ENCODE peak calls at places on chromosomes 12 and 14, in nine cellular contexts. R is stimulated activated CD4-positive, alpha-beta T cell treated with anti-CD3 and anti-CD28 coated beads, TNF-alpha, amount 100 ng/mL, for 4 hours; Z is NCI-H1436 treated with DMSO at 0.1 percent for 48 hours; S is ACHN; N is tibial artery; L is HS-5; P is lung microvascular endothelial cell; F is CD8-positive, alpha-beta T cell; G is PC-3. C is an unnamed sample.

GRCh38 chr12:56159482-56160105 is 1.4 kb downstream of the MYL6 start:
- DNase-seq in R (no peak), Z (no peak), S (no peak), N (no peak), L (no peak), P (no peak), F (no peak), G (no peak), C (no peak)

GRCh38 chr14:105908481-105908911 is 382.1 kb downstream of the TMEM121 start:
- DNase-seq in R (no peak), Z (no peak), S (no peak), N (no peak), L (no peak), P (no peak), F (no peak), G (no peak), C (no peak)

GRCh38 chr12:45728625-45729232 is 777 bp upstream of the ARID2 start:
- DNase-seq in R (peak; percentile 96), Z (peak; percentile 66), S (peak; percentile 98), N (peak; percentile 95), L (peak; percentile 77), P (peak; percentile 99), F (peak; percentile 93), G (peak; percentile 93), C (peak; percentile 60)

GRCh38 chr14:91219505-91220389 is 24.8 kb downstream of the GPR68 start:
- DNase-seq in R (no peak), Z (no peak), S (no peak), N (no peak), L (no peak), P (no peak), F (no peak), G (no peak), C (no peak)

GRCh38 chr12:120062976-120063579 is 53.5 kb downstream of the RAB35 start:
- DNase-seq in R (no peak), Z (no peak), S (no peak), N (no peak), L (no peak), P (no peak), F (no peak), G (no peak), C (no peak)

GRCh38 chr12:24246921-24247320 is 297.5 kb upstream of the SOX5 start:
- DNase-seq in R (no peak), Z (no peak), S (no peak), N (no peak), L (no peak), P (no peak), F (no peak), G (no peak), C (no peak)

GRCh38 chr12:50102648-50103309 is 1.0 kb upstream of the GPD1 start:
- DNase-seq in R (no peak), Z (no peak), S (no peak), N (no peak), L (no peak), P (no peak), F (no peak), G (no peak), C (no peak)

GRCh38 chr14:71658261-71658860 is 273.9 kb upstream of the RGS6 start:
- DNase-seq in R (no peak), Z (no peak), S (no peak), N (no peak), L (no peak), P (no peak), F (no peak), G (no peak), C (no peak)

GRCh38 chr12:51240971-51241370 is 2.3 kb downstream of the DAZAP2 start:
- DNase-seq in R (no peak), Z (no peak), S (peak; percentile 56), N (no peak), L (peak; percentile 49), P (peak; percentile 9), F (no peak), G (peak; percentile 12), C (no peak)

GRCh38 chr12:108730337-108731104 is 797 bp downstream of the CORO1C start:
- DNase-seq in R (peak; percentile 2), Z (no peak), S (peak; percentile 93), N (peak; percentile 75), L (no peak), P (peak; percentile 85), F (peak; percentile 3), G (peak; percentile 88), C (no peak)

GRCh38 chr12:44889162-44889561 is 13.0 kb upstream of the NELL2 start:
- DNase-seq in R (no peak), Z (no peak), S (no peak), N (no peak), L (no peak), P (no peak), F (no peak), G (no peak), C (no peak)

GRCh38 chr12:86261142-86261541 is 5.0 kb upstream of the MGAT4C start:
- DNase-seq in R (no peak), Z (no peak), S (no peak), N (no peak), L (no peak), P (no peak), F (no peak), G (peak; percentile 24), C (no peak)

GRCh38 chr14:100072783-100073346 is 7.6 kb downstream of the EVL start:
- DNase-seq in R (peak; percentile 44), Z (no peak), S (no peak), N (no peak), L (no peak), P (no peak), F (no peak), G (peak; percentile 62), C (no peak)

GRCh38 chr12:62396750-62397149 is 69.9 kb upstream of the MON2 start:
- DNase-seq in R (no peak), Z (no peak), S (no peak), N (no peak), L (no peak), P (peak; percentile 28), F (no peak), G (no peak), C (no peak)

GRCh38 chr14:103859416-103860202 is 12.2 kb upstream of the PPP1R13B start:
- DNase-seq in R (no peak), Z (no peak), S (no peak), N (no peak), L (no peak), P (peak; percentile 30), F (no peak), G (no peak), C (no peak)

GRCh38 chr12:44347145-44347544 is 511.3 kb downstream of the TMEM117 start:
- DNase-seq in R (no peak), Z (no peak), S (no peak), N (no peak), L (no peak), P (no peak), F (no peak), G (no peak), C (no peak)

GRCh38 chr14:30808576-30808975 is 65.8 kb upstream of the COCH start:
- DNase-seq in R (no peak), Z (no peak), S (no peak), N (no peak), L (no peak), P (no peak), F (no peak), G (peak; percentile 12), C (no peak)

GRCh38 chr14:90490727-90491050 is 93.9 kb downstream of the CALM1 start:
- DNase-seq in R (no peak), Z (no peak), S (no peak), N (no peak), L (no peak), P (no peak), F (no peak), G (no peak), C (no peak)

GRCh38 chr12:12749433-12749832 is 32.3 kb downstream of the CDKN1B start:
- DNase-seq in R (no peak), Z (no peak), S (no peak), N (no peak), L (no peak), P (no peak), F (no peak), G (no peak), C (no peak)

GRCh38 chr12:131872154-131873046 is 22.0 kb upstream of the ULK1 start:
- DNase-seq in R (no peak), Z (no peak), S (no peak), N (no peak), L (peak; percentile 69), P (peak; percentile 76), F (no peak), G (peak; percentile 99), C (no peak)

GRCh38 chr12:75634244-75635222 is 123.1 kb upstream of the KRR1 start:
- DNase-seq in R (no peak), Z (no peak), S (no peak), N (no peak), L (no peak), P (peak; percentile 86), F (no peak), G (no peak), C (no peak)

GRCh38 chr12:132282950-132283771 is 46.2 kb downstream of the GALNT9 start:
- DNase-seq in R (no peak), Z (no peak), S (no peak), N (no peak), L (no peak), P (no peak), F (no peak), G (peak; percentile 51), C (no peak)

GRCh38 chr14:37888234-37888633 is 292.8 kb downstream of the TTC6 start:
- DNase-seq in R (no peak), Z (no peak), S (no peak), N (no peak), L (no peak), P (no peak), F (no peak), G (no peak), C (no peak)

GRCh38 chr14:100670017-100670974 is 56.4 kb upstream of the DLK1 start:
- DNase-seq in R (no peak), Z (peak; percentile 26), S (no peak), N (no peak), L (no peak), P (no peak), F (no peak), G (no peak), C (no peak)

GRCh38 chr12:6471992-6472366 is 1.5 kb upstream of the VAMP1 start:
- DNase-seq in R (no peak), Z (no peak), S (peak; percentile 22), N (no peak), L (no peak), P (no peak), F (no peak), G (no peak), C (no peak)

GRCh38 chr14:59356298-59356697 is 108.9 kb downstream of the GPR135 start:
- DNase-seq in R (no peak), Z (no peak), S (no peak), N (no peak), L (no peak), P (no peak), F (no peak), G (peak; percentile 60), C (no peak)

C was measured in cortex of kidney.